ENCODE peak calls at places on chromosomes 13 and 19, in eight cellular contexts. Y, H, W, N, L, U, X and T are unnamed samples. For H3K27me3, the result is how much of the 10 kb centered on the place peaks cover.

GRCh38 chr19:12907166-12907565 is 11.9 kb downstream of the SYCE2 start:
- DNase-seq in Y (no peak), L (no peak), N (no peak), W (no peak), X (no peak), H (no peak), U (no peak), T (no peak)

GRCh38 chr13:100176781-100177389 is 88.0 kb downstream of the PCCA start:
- DNase-seq in Y (no peak), W (no peak), N (no peak), H (no peak), L (no peak), U (no peak), X (no peak), T (peak)

GRCh38 chr19:44608391-44608821 is 5.0 kb upstream of the IGSF23 start:
- DNase-seq in X (no peak), L (no peak), Y (peak), U (no peak), N (no peak), H (no peak), W (no peak), T (no peak)

GRCh38 chr19:45136507-45137178 is 24.1 kb downstream of the NKPD1 start:
- DNase-seq in X (no peak), N (no peak), H (no peak), Y (no peak), W (no peak), L (no peak), U (no peak), T (no peak)

GRCh38 chr13:69468624-69469023 is 639.0 kb upstream of the ATXN8OS start:
- DNase-seq in X (no peak), N (no peak), Y (no peak), H (no peak), L (no peak), U (no peak), W (no peak), T (no peak)

GRCh38 chr13:28611021-28611420 is 47.9 kb upstream of the POMP start:
- DNase-seq in H (no peak), W (no peak), N (no peak), Y (no peak), X (no peak), U (no peak), L (no peak), T (no peak)

GRCh38 chr19:11418518-11419506 is at the start of gene RGL3:
- DNase-seq in H (no peak), Y (peak), U (no peak), L (no peak), N (peak), W (peak), X (no peak), T (peak)

GRCh38 chr19:3369337-3370213 is 3.2 kb downstream of the NFIC start:
- DNase-seq in N (peak), X (no peak), W (peak), L (no peak), U (no peak), H (no peak), Y (peak), T (peak)

GRCh38 chr13:100517135-100517534 is 71.5 kb downstream of the GGACT start:
- DNase-seq in X (no peak), L (no peak), U (no peak), H (no peak), W (no peak), N (no peak), Y (peak), T (no peak)

GRCh38 chr13:73059460-73060250 is 850 bp downstream of the KLF5 start:
- DNase-seq in N (peak), U (no peak), X (no peak), Y (peak), W (peak), L (peak), H (no peak), T (no peak)

GRCh38 chr13:39037410-39037879 is 444 bp downstream of the PROSER1 start:
- DNase-seq in N (no peak), H (no peak), X (no peak), Y (no peak), L (no peak), U (no peak), W (no peak), T (no peak)

GRCh38 chr19:49874503-49875157 is 2.5 kb downstream of the AKT1S1 start:
- DNase-seq in L (no peak), Y (no peak), H (no peak), W (peak), N (no peak), X (no peak), U (no peak), T (no peak)

GRCh38 chr19:50658438-50659317 is 9.4 kb downstream of the C19orf81 start:
- DNase-seq in U (no peak), H (no peak), L (peak), W (peak), Y (peak), X (no peak), N (peak), T (peak)

GRCh38 chr19:51295382-51296126 is 15.9 kb upstream of the IGLON5 start:
- DNase-seq in N (no peak), W (no peak), X (no peak), Y (no peak), L (no peak), U (no peak), H (no peak), T (no peak)

GRCh38 chr13:82963466-82963865 is 918.8 kb downstream of the SLITRK1 start:
- DNase-seq in Y (no peak), W (no peak), L (no peak), U (no peak), N (no peak), X (no peak), H (no peak), T (no peak)

GRCh38 chr13:101640797-101641400 is 188.4 kb downstream of the ITGBL1 start:
- DNase-seq in L (no peak), U (no peak), X (no peak), N (no peak), W (no peak), H (no peak), Y (no peak), T (peak)

GRCh38 chr19:52685811-52686210 is 47.7 kb upstream of the ZNF83 start:
- DNase-seq in H (no peak), X (no peak), W (no peak), N (no peak), L (no peak), Y (no peak), U (no peak), T (no peak)

GRCh38 chr19:29636553-29637325 is 28.5 kb upstream of the PLEKHF1 start:
- DNase-seq in H (no peak), L (no peak), W (no peak), U (no peak), N (no peak), X (no peak), Y (no peak), T (no peak)

GRCh38 chr19:2290441-2291184 is 8.6 kb upstream of the PEAK3 start:
- DNase-seq in N (no peak), X (no peak), U (no peak), H (no peak), Y (no peak), L (peak), W (no peak), T (no peak)

GRCh38 chr13:31199849-31200635 is at the start of gene B3GLCT:
- DNase-seq in X (no peak), U (peak), H (peak), N (peak), L (peak), W (peak), Y (peak), T (peak)

GRCh38 chr19:2974342-2974932 is 2.9 kb upstream of the TLE6 start:
- DNase-seq in Y (peak), X (no peak), U (peak), W (no peak), L (no peak), H (peak), N (peak), T (peak)

GRCh38 chr13:109401891-109402290 is 384.5 kb downstream of the IRS2 start:
- DNase-seq in Y (no peak), W (no peak), N (no peak), U (no peak), L (no peak), X (no peak), H (no peak), T (no peak)

GRCh38 chr19:4018140-4018613 is 10.6 kb downstream of the PIAS4 start:
- DNase-seq in Y (no peak), N (no peak), L (no peak), U (no peak), X (no peak), H (no peak), W (no peak), T (no peak)

GRCh38 chr13:86464193-86464592 is 665.0 kb upstream of the SLITRK6 start:
- DNase-seq in L (no peak), U (no peak), X (no peak), Y (no peak), N (no peak), W (no peak), H (no peak), T (no peak)

GRCh38 chr13:46059405-46059804 is 6.9 kb upstream of the ZC3H13 start:
- DNase-seq in N (no peak), H (no peak), U (no peak), Y (no peak), W (no peak), X (no peak), L (no peak), T (no peak)

GRCh38 chr13:31545616-31546015 is 193.7 kb upstream of the RXFP2 start:
- DNase-seq in H (no peak), W (no peak), N (no peak), X (no peak), L (no peak), U (no peak), Y (no peak), T (no peak)

GRCh38 chr19:9565900-9566705 is 18.2 kb downstream of the ZNF121 start:
- DNase-seq in H (no peak), N (no peak), X (no peak), W (no peak), L (no peak), Y (no peak), U (no peak), T (no peak)

GRCh38 chr19:46303702-46304397 is 7.0 kb downstream of the HIF3A start:
- DNase-seq in Y (peak), N (peak), X (no peak), W (peak), U (peak), L (no peak), H (no peak), T (peak)

GRCh38 chr19:44846455-44847143 is 502 bp downstream of the NECTIN2 start:
- DNase-seq in N (no peak), H (no peak), L (no peak), X (no peak), U (no peak), W (peak), Y (peak), T (peak)

GRCh38 chr19:7865262-7865911 is 8.8 kb downstream of the PRR36 start:
- DNase-seq in L (peak), W (no peak), X (no peak), H (no peak), N (no peak), Y (no peak), U (no peak), T (no peak)

GRCh38 chr19:7867092-7867844 is 6.9 kb downstream of the PRR36 start:
- DNase-seq in X (no peak), N (no peak), W (no peak), U (no peak), H (no peak), Y (no peak), L (no peak), T (no peak)

GRCh38 chr19:7864719-7865074 is 9.5 kb downstream of the PRR36 start:
- DNase-seq in Y (no peak), U (no peak), H (no peak), W (no peak), X (no peak), N (no peak), L (no peak), T (no peak)

GRCh38 chr19:7868326-7868670 is 5.9 kb downstream of the PRR36 start:
- DNase-seq in N (no peak), W (no peak), L (peak), Y (no peak), H (no peak), U (no peak), X (no peak), T (no peak)

GRCh38 chr19:7866399-7867091 is 7.6 kb downstream of the PRR36 start:
- DNase-seq in U (no peak), Y (no peak), H (no peak), X (no peak), L (no peak), N (no peak), W (no peak), T (no peak)
- H3K27me3 ChIP-seq in U (under half), Y (under half), H (half or more), X (under half), L (under half), N (under half), W (under half), T (half or more)

GRCh38 chr19:38362076-38362945 is 12.1 kb upstream of the PSMD8 start:
- DNase-seq in U (peak), W (peak), Y (peak), L (peak), N (peak), H (peak), X (no peak), T (peak)
- H3K27me3 ChIP-seq in U (under half), W (under half), Y (under half), L (under half), N (under half), H (half or more), X (under half), T (under half)

GRCh38 chr13:78658630-78659449 is at the start of gene OBI1:
- DNase-seq in Y (peak), X (peak), L (peak), H (peak), W (peak), N (peak), U (peak), T (peak)
- H3K27me3 ChIP-seq in Y (under half), X (under half), L (under half), H (under half), W (under half), N (under half), U (under half), T (under half)

DNA sequence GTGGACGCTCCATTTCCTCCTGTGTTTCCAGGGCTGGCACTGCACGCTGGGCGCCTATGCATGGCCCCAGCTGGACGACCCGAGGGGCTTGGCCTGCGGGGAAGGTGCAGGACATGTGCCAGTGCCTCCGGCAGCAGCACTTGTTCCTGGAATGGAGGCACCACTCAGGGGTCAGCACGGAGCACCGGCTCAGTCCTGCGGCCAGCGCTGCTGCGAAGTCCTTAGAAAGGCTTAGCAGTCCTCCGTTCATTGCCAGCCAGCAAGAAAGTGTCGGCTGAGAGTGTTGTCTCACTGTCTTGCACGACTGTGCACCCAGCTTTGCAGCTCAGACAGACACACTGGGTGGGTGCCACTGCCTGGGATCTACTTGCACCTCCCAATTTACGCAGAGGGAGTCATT is 36.1 kb upstream of the TUBGCP3 start:
- DNase-seq in L (no peak), W (no peak), X (no peak), N (no peak), Y (no peak), U (no peak), H (no peak), T (no peak)
- H3K27me3 ChIP-seq in L (under half), W (under half), X (under half), N (under half), Y (under half), U (under half), H (under half), T (under half)

GRCh38 chr19:42175952-42176648 is 41.4 kb downstream of the DEDD2 start:
- DNase-seq in H (no peak), U (no peak), W (no peak), X (no peak), Y (peak), L (peak), N (no peak), T (no peak)
- H3K27me3 ChIP-seq in H (half or more), U (under half), W (under half), X (under half), Y (half or more), L (under half), N (half or more), T (half or more)

GRCh38 chr19:53960886-53961285 is 1.9 kb upstream of the CACNG8 start:
- DNase-seq in X (no peak), Y (no peak), W (no peak), U (no peak), N (no peak), H (no peak), L (no peak), T (no peak)

GRCh38 chr19:53965091-53965490 is 2.4 kb downstream of the CACNG8 start:
- DNase-seq in H (no peak), W (no peak), L (no peak), N (no peak), U (no peak), X (no peak), Y (no peak), T (no peak)

GRCh38 chr19:53961523-53962345 is 1.0 kb upstream of the CACNG8 start:
- DNase-seq in U (no peak), N (no peak), Y (no peak), H (no peak), W (no peak), X (no peak), L (no peak), T (no peak)

GRCh38 chr19:53960187-53960586 is 2.5 kb upstream of the CACNG8 start:
- DNase-seq in X (no peak), H (no peak), N (no peak), Y (no peak), L (no peak), U (no peak), W (no peak), T (no peak)

GRCh38 chr19:53962887-53963435 is at the start of gene CACNG8:
- DNase-seq in W (no peak), X (no peak), Y (no peak), N (no peak), L (no peak), U (no peak), H (no peak), T (no peak)
- H3K27me3 ChIP-seq in W (under half), X (under half), Y (half or more), N (half or more), L (under half), U (under half), H (half or more), T (half or more)